ENCODE peak calls at places on chromosomes 4 and X, in seven cellular contexts. P, Q, T, H, D, W and I are unnamed samples.

GRCh38 chr4:168688584-168688983 is 191.7 kb downstream of the PALLD start:
- DNase-seq in P (no peak), Q (no peak), T (no peak), H (no peak), D (no peak), W (no peak), I (no peak)

GRCh38 chr4:170990989-170991589 is 822.1 kb upstream of the GALNTL6 start:
- DNase-seq in P (peak), Q (peak), T (no peak), H (peak), D (peak), W (no peak), I (peak)

GRCh38 chrX:110286126-110286525 is 31.8 kb downstream of the AMMECR1 start:
- DNase-seq in P (no peak), Q (peak), T (no peak), H (no peak), D (no peak), W (peak), I (no peak)

GRCh38 chrX:45622538-45622937 is 421.9 kb upstream of the DIPK2B start:
- DNase-seq in P (no peak), Q (peak), T (no peak), H (no peak), D (no peak), W (no peak), I (no peak)

GRCh38 chr4:173281420-173282333 is 52.5 kb downstream of the HMGB2 start:
- DNase-seq in P (no peak), Q (no peak), T (no peak), H (no peak), D (no peak), W (no peak), I (no peak)

GRCh38 chr4:58360354-58361133 is 1250.4 kb upstream of the IGFBP7 start:
- DNase-seq in P (no peak), Q (no peak), T (no peak), H (no peak), D (no peak), W (no peak), I (no peak)

GRCh38 chr4:42642136-42642797 is 14.6 kb downstream of the ATP8A1 start:
- DNase-seq in P (no peak), Q (no peak), T (no peak), H (no peak), D (no peak), W (no peak), I (no peak)

GRCh38 chr4:176185068-176185467 is 10.3 kb downstream of the SPATA4 start:
- DNase-seq in P (no peak), Q (peak), T (no peak), H (no peak), D (no peak), W (no peak), I (no peak)

GRCh38 chrX:9928083-9928482 is 39.1 kb upstream of the CLDN34 start:
- DNase-seq in P (peak), Q (no peak), T (no peak), H (peak), D (peak), W (no peak), I (peak)

GRCh38 chr4:105544517-105544916 is 7.9 kb upstream of the ARHGEF38 start:
- DNase-seq in P (no peak), Q (peak), T (no peak), H (no peak), D (no peak), W (no peak), I (no peak)

GRCh38 chr4:109989044-109989443 is 76.4 kb downstream of the EGF start:
- DNase-seq in P (no peak), Q (peak), T (no peak), H (no peak), D (no peak), W (no peak), I (peak)

GRCh38 chr4:6229671-6230501 is 29.5 kb upstream of the JAKMIP1 start:
- DNase-seq in P (no peak), Q (no peak), T (no peak), H (no peak), D (no peak), W (no peak), I (no peak)

GRCh38 chr4:184389978-184390518 is 84.3 kb downstream of the IRF2 start:
- DNase-seq in P (no peak), Q (no peak), T (no peak), H (no peak), D (peak), W (no peak), I (no peak)

GRCh38 chr4:184437565-184437964 is 36.8 kb downstream of the IRF2 start:
- DNase-seq in P (no peak), Q (no peak), T (no peak), H (no peak), D (no peak), W (no peak), I (no peak)

GRCh38 chrX:11664211-11664888 is 1.4 kb downstream of the ARHGAP6 start:
- DNase-seq in P (no peak), Q (no peak), T (no peak), H (no peak), D (peak), W (no peak), I (no peak)

GRCh38 chrX:150848914-150849365 is 49.5 kb downstream of the CD99L2 start:
- DNase-seq in P (no peak), Q (peak), T (no peak), H (no peak), D (no peak), W (peak), I (no peak)

GRCh38 chrX:134670241-134670811 is 12.1 kb upstream of the PLAC1 start:
- DNase-seq in P (no peak), Q (peak), T (no peak), H (no peak), D (no peak), W (peak), I (no peak)

GRCh38 chr4:71261633-71262121 is 77.1 kb upstream of the SLC4A4 start:
- DNase-seq in P (no peak), Q (no peak), T (no peak), H (no peak), D (no peak), W (no peak), I (no peak)

GRCh38 chr4:131302108-131302507 is 1847.0 kb upstream of the PCDH10 start:
- DNase-seq in P (no peak), Q (no peak), T (no peak), H (no peak), D (no peak), W (no peak), I (no peak)